ENCODE peak calls at places on chromosomes 13 and 19, in four cellular contexts. A is HCT116, N is HepG2, L is Panc1. I is an unnamed sample.

GRCh38 chr19:49142866-49143335 is 12.3 kb downstream of the HRC start:
- DNase-seq in A (no peak), N (no peak), L (no peak), I (peak)

GRCh38 chr19:33064117-33064777 is 441 bp downstream of the RHPN2 start:
- DNase-seq in A (no peak), N (no peak), L (no peak), I (peak)

GRCh38 chr13:59879281-59879680 is 284.4 kb downstream of the DIAPH3 start:
- DNase-seq in A (no peak), N (no peak), L (no peak), I (no peak)

GRCh38 chr13:67935655-67936054 is 705.5 kb upstream of the PCDH9 start:
- DNase-seq in A (no peak), N (no peak), L (no peak), I (no peak)

GRCh38 chr13:89514534-89515312 is 1832.8 kb upstream of the MIR17HG start:
- DNase-seq in A (no peak), N (peak), L (peak), I (no peak)

GRCh38 chr13:37058801-37059135 is 720 bp downstream of the SUPT20H start:
- DNase-seq in A (no peak), N (no peak), L (no peak), I (peak)

GRCh38 chr19:19948800-19949199 is 48.1 kb downstream of the ZNF93 start:
- DNase-seq in A (no peak), N (no peak), L (no peak), I (no peak)

GRCh38 chr13:48975101-48975925 is at the start of gene FNDC3A:
- DNase-seq in A (peak), N (peak), L (no peak), I (peak)

GRCh38 chr19:49335784-49336481 is 727 bp downstream of the CD37 start:
- DNase-seq in A (no peak), N (no peak), L (no peak), I (no peak)

GRCh38 chr13:44760434-44760833 is 184.3 kb upstream of the TSC22D1 start:
- DNase-seq in A (no peak), N (no peak), L (no peak), I (no peak)

GRCh38 chr13:57739089-57739488 is 107.5 kb downstream of the PCDH17 start:
- DNase-seq in A (no peak), N (no peak), L (no peak), I (no peak)

GRCh38 chr19:3556423-3556977 is 886 bp downstream of the MFSD12 start:
- DNase-seq in A (no peak), N (no peak), L (no peak), I (peak)

GRCh38 chr19:17117250-17117789 is 41.7 kb downstream of the MYO9B start:
- DNase-seq in A (no peak), N (no peak), L (no peak), I (no peak)

GRCh38 chr13:94710881-94711560 is 1.3 kb downstream of the SOX21 start:
- DNase-seq in A (no peak), N (no peak), L (no peak), I (peak)

GRCh38 chr19:14473073-14473790 is 1.9 kb downstream of the PTGER1 start:
- DNase-seq in A (no peak), N (no peak), L (no peak), I (no peak)

GRCh38 chr13:88000239-88000638 is 329.1 kb downstream of the SLITRK5 start:
- DNase-seq in A (no peak), N (no peak), L (no peak), I (no peak)

GRCh38 chr13:43383488-43384165 is 360.2 kb downstream of the DNAJC15 start:
- DNase-seq in A (no peak), N (no peak), L (no peak), I (no peak)

GRCh38 chr19:10112037-10112751 is 701 bp downstream of the P2RY11 start:
- DNase-seq in A (no peak), N (no peak), L (no peak), I (no peak)

GRCh38 chr19:15701757-15702589 is 25.9 kb upstream of the OR10H2 start:
- DNase-seq in A (no peak), N (peak), L (no peak), I (no peak)
- TF ChIP-seq TCF7L2 in A (no peak), N (no peak), L (no peak), I (no peak)

DNA sequence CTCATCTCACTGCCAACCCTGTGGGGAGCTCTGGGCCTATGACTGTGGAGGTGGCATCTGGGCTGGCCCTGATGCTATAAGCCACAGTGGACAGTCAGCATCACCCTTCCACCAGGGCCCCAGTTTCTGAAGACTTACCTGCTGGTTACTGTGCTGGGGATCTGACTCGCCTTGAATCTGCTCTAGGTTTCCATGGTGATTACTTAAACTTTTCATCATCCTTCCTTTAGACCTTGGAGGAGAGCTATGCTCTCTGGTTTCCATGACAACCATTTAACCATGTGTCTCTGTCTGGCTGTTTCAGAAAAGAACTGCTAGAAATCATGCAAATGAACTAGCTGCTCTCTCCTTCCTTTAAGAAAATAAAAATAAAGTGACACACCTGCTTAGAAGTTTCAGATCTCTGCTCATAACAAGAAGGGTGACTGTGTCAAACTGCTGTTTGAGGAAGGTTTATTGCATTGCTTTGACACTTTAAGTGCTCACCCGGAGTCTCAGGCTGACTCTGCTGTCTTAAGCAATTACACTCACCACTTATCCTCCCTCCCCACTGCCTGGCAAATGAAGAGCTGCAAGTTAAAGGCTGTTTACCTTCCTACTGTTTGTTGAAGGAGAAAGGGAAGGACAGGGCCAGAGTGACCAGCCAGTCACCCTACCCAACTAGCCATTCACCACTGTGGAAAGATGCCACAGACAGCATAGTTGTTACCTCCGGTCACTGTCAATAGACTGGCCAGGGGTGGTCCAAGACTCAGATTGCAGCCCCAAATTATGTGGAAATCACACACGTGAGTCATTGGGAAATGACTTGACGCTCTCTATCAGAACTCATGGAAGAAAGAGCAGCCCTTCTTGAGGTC is 87.6 kb downstream of the HSPH1 start:
- DNase-seq in A (no peak), N (no peak), L (no peak), I (no peak)
- TF ChIP-seq TCF7L2 in A (no peak), N (no peak), L (no peak), I (no peak)

GRCh38 chr13:23159587-23160240 is 21.1 kb upstream of the SGCG start:
- DNase-seq in A (no peak), N (no peak), L (no peak), I (no peak)

GRCh38 chr13:23159205-23159586 is 21.6 kb upstream of the SGCG start:
- DNase-seq in A (no peak), N (peak), L (no peak), I (peak)

GRCh38 chr13:23161176-23161825 is 19.5 kb upstream of the SGCG start:
- DNase-seq in A (no peak), N (no peak), L (no peak), I (no peak)

DNA sequence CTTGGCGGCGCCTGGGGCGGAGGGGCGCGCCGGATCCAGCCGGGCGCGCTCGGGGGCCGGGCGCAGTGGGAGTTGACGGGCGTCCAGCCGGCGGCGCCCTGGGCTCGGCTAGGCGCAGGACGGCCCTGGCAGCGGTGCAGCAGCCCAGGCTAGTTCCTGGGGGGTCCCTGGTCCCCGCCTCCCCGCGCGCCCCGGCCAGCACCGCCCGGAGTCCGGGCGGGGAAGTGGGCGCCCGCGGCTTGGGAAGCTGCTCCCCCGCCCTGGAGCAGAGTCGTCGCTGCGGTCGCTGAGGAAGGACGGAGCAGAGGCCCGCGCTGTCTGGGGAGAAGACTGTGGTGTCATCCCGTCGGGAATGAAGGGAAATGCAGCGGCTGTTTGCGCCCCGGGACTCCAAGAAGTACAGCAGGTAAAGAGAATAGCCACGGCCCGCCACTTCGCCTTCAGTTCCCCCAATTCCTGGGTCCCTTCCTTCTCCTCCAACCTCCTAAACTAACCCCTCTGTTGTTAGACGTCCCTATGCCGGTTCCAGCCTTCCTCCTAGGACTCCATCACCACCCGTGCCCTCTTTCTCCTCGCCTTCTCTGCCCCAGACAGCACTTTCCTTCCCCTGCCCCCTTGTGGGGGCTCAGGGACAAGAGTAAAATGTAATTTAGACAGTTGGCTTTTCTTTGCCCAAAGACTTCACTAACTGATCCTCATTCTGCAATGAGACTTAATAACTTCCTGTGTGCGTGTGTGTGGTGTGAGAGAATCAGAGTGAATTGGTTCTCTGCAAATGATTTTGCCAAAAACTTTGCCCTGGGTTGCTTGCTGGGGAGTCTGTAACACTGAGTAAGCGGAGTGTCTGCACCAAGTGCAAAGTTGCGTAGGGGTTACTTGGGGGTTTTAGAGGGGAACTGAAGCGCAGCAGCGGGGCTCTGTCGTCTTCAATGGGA is 20.3 kb upstream of the SGCG start:
- DNase-seq in A (no peak), N (no peak), L (no peak), I (no peak)
- TF ChIP-seq TCF7L2 in A (no peak), N (no peak), L (no peak), I (no peak)

DNA sequence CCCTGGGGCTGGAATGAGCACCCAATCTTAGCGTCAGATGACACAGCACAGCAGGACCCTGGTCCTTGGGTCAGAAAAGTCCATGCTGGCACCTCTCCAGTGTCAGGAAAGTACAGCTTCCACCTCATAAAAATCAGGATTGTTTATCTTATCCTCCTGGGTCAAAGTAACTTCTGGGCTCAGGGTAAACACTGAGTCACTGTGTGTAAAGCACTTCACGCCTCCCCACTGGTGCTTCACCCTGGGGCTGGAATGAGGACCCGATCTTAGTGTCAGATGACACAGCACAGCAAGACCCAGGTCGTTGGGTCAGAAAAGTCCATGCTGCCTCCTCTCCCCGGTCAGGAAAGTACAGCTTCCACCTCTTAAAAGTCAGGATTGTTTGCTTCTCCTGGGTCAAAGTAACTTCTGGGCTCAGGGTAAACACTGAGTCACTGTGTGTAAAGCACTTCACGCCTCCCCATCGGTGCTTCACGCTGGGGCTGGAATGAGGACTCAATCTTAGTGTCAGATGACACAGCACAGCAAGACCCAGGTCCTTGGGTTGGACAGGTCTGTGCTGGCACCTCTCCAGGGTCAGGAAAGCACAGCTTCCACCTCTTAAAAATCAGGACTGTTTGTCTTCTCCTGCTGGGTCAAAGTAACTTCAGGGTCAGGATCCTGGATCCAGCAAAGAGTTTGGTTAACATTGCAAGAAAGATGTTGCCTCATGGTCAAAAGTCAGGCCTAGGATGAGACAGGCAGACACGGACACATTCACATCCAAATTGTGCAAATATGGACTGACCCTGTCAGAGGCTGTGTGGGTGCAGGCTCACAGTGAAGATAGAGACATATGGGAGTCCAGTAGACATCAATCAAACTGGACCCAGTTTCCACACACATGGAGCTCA is 39.2 kb upstream of the CYP2A7 start:
- DNase-seq in A (peak), N (peak), L (peak), I (peak)
- TF ChIP-seq TCF7L2 in A (peak), N (no peak), L (peak), I (no peak)

GRCh38 chr19:42177686-42178019 is 39.8 kb downstream of the DEDD2 start:
- DNase-seq in A (no peak), N (no peak), L (no peak), I (no peak)

GRCh38 chr19:42175335-42175734 is 42.1 kb downstream of the DEDD2 start:
- DNase-seq in A (no peak), N (no peak), L (no peak), I (no peak)

GRCh38 chr19:42175952-42176648 is 41.4 kb downstream of the DEDD2 start:
- DNase-seq in A (no peak), N (no peak), L (no peak), I (no peak)

GRCh38 chr19:42176649-42176989 is 40.9 kb downstream of the DEDD2 start:
- DNase-seq in A (no peak), N (no peak), L (no peak), I (peak)

GRCh38 chr19:42176990-42177685 is 40.3 kb downstream of the DEDD2 start:
- DNase-seq in A (peak), N (peak), L (no peak), I (peak)
- TF ChIP-seq TCF7L2 in A (no peak), N (no peak), L (no peak), I (no peak)

DNA sequence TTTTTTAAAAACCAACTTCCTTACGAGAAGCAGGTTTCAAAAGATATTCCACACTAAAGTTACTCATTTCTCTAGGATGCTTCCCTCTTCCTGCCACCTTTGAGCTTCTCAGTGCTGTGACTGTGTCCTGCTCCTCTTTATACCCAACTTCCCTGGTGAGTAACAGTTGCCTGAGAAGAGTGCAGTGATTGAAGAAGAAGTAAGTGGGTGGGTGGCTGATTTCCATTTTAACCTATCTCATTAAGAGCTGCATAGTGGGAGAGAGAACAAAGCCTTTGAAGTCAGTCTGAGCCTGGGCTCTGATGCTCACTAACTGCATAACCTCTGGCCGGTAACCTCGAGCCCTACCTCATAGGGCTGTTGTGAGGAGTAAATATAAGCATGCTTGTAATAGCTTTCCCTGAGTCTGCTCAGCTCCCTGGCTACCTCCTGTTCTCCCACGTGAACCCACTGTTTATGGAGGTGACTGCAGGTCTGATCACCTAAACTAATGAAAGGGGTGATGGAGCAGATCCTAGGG is 977.3 kb downstream of the UQCRFS1 start:
- DNase-seq in A (no peak), N (no peak), L (no peak), I (no peak)
- TF ChIP-seq TCF7L2 in A (no peak), N (no peak), L (no peak), I (no peak)

GRCh38 chr19:55277494-55277893 is 2.4 kb downstream of the HSPBP1 start:
- DNase-seq in A (no peak), N (no peak), L (no peak), I (no peak)

GRCh38 chr19:55273978-55274707 is 5.8 kb downstream of the HSPBP1 start:
- DNase-seq in A (no peak), N (no peak), L (no peak), I (no peak)

GRCh38 chr19:55276720-55277430 is 3.0 kb downstream of the HSPBP1 start:
- DNase-seq in A (no peak), N (no peak), L (no peak), I (no peak)

GRCh38 chr19:55278391-55279135 is 1.3 kb downstream of the HSPBP1 start:
- DNase-seq in A (no peak), N (no peak), L (no peak), I (no peak)

DNA sequence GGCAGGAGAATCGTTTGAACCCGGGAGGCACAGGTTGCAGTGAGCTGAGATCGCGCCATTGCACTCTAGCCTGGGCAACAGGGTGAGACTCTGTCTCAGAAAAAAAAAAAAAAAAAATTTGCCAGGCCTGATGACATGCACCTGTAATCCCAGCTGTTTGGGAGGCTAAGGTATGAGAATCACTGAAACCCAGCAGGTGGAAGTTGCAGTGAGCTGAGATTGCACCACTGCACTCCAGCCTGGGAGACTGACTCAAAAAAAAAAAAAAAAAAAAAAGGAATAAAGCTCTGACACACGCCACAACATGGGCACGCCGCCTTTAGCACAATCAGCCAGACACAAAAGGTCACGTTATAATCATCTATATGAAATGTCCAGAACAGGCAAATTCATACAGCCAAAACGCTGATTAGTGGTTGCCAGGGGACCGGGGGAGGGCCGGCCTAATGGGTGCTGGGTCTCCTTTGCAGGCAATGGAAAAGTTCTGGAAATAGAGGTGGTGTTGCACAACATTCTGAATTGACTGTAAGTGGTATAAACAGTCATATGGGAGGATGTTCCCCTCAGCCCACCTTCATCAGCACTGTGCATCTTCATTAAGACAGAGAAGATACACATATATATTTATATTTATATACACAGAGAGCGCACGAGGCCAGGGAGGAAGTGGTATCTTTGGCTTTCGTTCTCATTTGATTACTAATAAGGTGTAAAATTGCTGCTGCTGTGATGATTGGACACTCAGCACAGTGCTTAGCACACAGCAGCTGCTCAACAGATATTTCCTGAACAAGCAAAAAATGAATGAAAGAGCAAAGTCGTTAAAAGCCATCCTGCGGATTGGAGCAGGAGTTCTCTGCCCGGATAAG is 3.8 kb downstream of the HSPBP1 start:
- DNase-seq in A (no peak), N (no peak), L (no peak), I (no peak)
- TF ChIP-seq TCF7L2 in A (no peak), N (no peak), L (no peak), I (no peak)

GRCh38 chr19:30464162-30464561 is 92.0 kb downstream of the ZNF536 start:
- DNase-seq in A (no peak), N (no peak), L (no peak), I (no peak)
- TF ChIP-seq TCF7L2 in A (no peak), N (no peak), L (no peak), I (no peak)

GRCh38 chr13:99967884-99968520 is 3.6 kb downstream of the ZIC5 start:
- DNase-seq in A (no peak), N (no peak), L (no peak), I (no peak)
- TF ChIP-seq TCF7L2 in A (no peak), N (no peak), L (no peak), I (no peak)

GRCh38 chr13:114226088-114226487 is 8.6 kb upstream of the CDC16 start:
- DNase-seq in A (no peak), N (no peak), L (no peak), I (no peak)
- TF ChIP-seq TCF7L2 in A (no peak), N (no peak), L (no peak), I (no peak)

I was measured in K562.